ENCODE peak calls at places on chromosomes 4 and X, in seven cellular contexts. W is NCI-H2081; U is T-helper 2 cell; M is CD8-positive, alpha-beta memory T cell; R is T-helper 9 cell; I is GF-D8; L is Caki2. H is an unnamed sample.

GRCh38 chr4:3062466-3062865 is 11.9 kb downstream of the HTT-AS start:
- DNase-seq in W (no peak), U (no peak), M (no peak), R (no peak), I (no peak), L (no peak), H (no peak)

GRCh38 chrX:55007633-55008032 is 7.5 kb downstream of the APEX2 start:
- DNase-seq in W (no peak), U (no peak), M (no peak), R (no peak), I (no peak), L (peak), H (no peak)

GRCh38 chrX:20263474-20263873 is 3.2 kb downstream of the RPS6KA3 start:
- DNase-seq in W (no peak), U (no peak), M (no peak), R (no peak), I (no peak), L (peak), H (peak)

GRCh38 chr4:2141022-2141761 is 82.1 kb downstream of the NAT8L start:
- DNase-seq in W (no peak), U (no peak), M (no peak), R (no peak), I (no peak), L (no peak), H (no peak)

GRCh38 chr4:26288308-26288982 is 32.4 kb upstream of the RBPJ start:
- DNase-seq in W (no peak), U (no peak), M (no peak), R (no peak), I (peak), L (peak), H (no peak)

GRCh38 chr4:32826169-32826568 is 2106.0 kb downstream of the PCDH7 start:
- DNase-seq in W (peak), U (no peak), M (no peak), R (no peak), I (no peak), L (peak), H (no peak)

GRCh38 chrX:23908219-23909003 is 605 bp downstream of the CXorf58 start:
- DNase-seq in W (no peak), U (no peak), M (no peak), R (no peak), I (no peak), L (no peak), H (no peak)

GRCh38 chrX:39874202-39874816 is 223.4 kb downstream of the BCOR start:
- DNase-seq in W (no peak), U (peak), M (no peak), R (no peak), I (no peak), L (no peak), H (no peak)

GRCh38 chr4:177489847-177490246 is 47.6 kb upstream of the AGA start:
- DNase-seq in W (no peak), U (no peak), M (no peak), R (no peak), I (no peak), L (no peak), H (no peak)

GRCh38 chr4:94530073-94530472 is 78.3 kb downstream of the PDLIM5 start:
- DNase-seq in W (no peak), U (no peak), M (no peak), R (no peak), I (no peak), L (no peak), H (no peak)

GRCh38 chrX:11888421-11888820 is 130.4 kb downstream of the MSL3 start:
- DNase-seq in W (no peak), U (no peak), M (no peak), R (no peak), I (no peak), L (no peak), H (no peak)

GRCh38 chr4:1479454-1479853 is 73.2 kb upstream of the NKX1-1 start:
- DNase-seq in W (no peak), U (no peak), M (no peak), R (no peak), I (no peak), L (no peak), H (no peak)

GRCh38 chr4:177505171-177505615 is 63.0 kb upstream of the AGA start:
- DNase-seq in W (no peak), U (no peak), M (no peak), R (no peak), I (no peak), L (no peak), H (no peak)

GRCh38 chrX:136138939-136139338 is 8.4 kb upstream of the FHL1 start:
- DNase-seq in W (no peak), U (no peak), M (no peak), R (no peak), I (no peak), L (no peak), H (no peak)

GRCh38 chr4:10118355-10119004 is 1.9 kb upstream of the WDR1 start:
- DNase-seq in W (no peak), U (no peak), M (no peak), R (no peak), I (no peak), L (no peak), H (no peak)

GRCh38 chr4:67035501-67035900 is 509.8 kb downstream of the CENPC start:
- DNase-seq in W (no peak), U (no peak), M (no peak), R (no peak), I (no peak), L (peak), H (no peak)

GRCh38 chr4:77306496-77306895 is 149.5 kb downstream of the CCNG2 start:
- DNase-seq in W (no peak), U (no peak), M (no peak), R (no peak), I (no peak), L (no peak), H (no peak)

GRCh38 chrX:131288738-131289511 is at the start of gene IGSF1:
- DNase-seq in W (no peak), U (no peak), M (no peak), R (no peak), I (no peak), L (peak), H (no peak)

GRCh38 chr4:145061325-145061920 is 36.6 kb downstream of the ANAPC10 start:
- DNase-seq in W (peak), U (no peak), M (no peak), R (no peak), I (peak), L (peak), H (peak)

GRCh38 chrX:150664290-150664689 is 28.9 kb upstream of the MTMR1 start:
- DNase-seq in W (peak), U (no peak), M (no peak), R (no peak), I (no peak), L (no peak), H (no peak)

GRCh38 chr4:848307-848691 is 22.4 kb upstream of the CPLX1 start:
- DNase-seq in W (no peak), U (no peak), M (no peak), R (no peak), I (no peak), L (no peak), H (no peak)

GRCh38 chr4:110132822-110133719 is 65.3 kb downstream of the ELOVL6 start:
- DNase-seq in W (no peak), U (no peak), M (no peak), R (no peak), I (no peak), L (no peak), H (no peak)

H was measured in immature natural killer cell.